ENCODE peak calls at places on chromosomes 6 and 20, in five cellular contexts. L is heart right ventricle, G is A673, C is adrenal gland, Q is right cardiac atrium. O is an unnamed sample.

GRCh38 chr6:111052171-111052570 is 35.1 kb upstream of the SLC16A10 start:
- DNase-seq in G (no peak), C (no peak), Q (no peak), L (no peak), O (no peak)

GRCh38 chr6:56730663-56731529 is 88.2 kb upstream of the DST start:
- DNase-seq in C (peak; percentile 73), Q (no peak), G (peak; percentile 36), L (no peak), O (no peak)

GRCh38 chr20:20824924-20825584 is 112.6 kb upstream of the RALGAPA2 start:
- DNase-seq in Q (peak; percentile 78), L (peak; percentile 56), C (peak; percentile 67), G (peak; percentile 83), O (peak; percentile 59)

GRCh38 chr6:110482774-110483400 is 6.5 kb upstream of the SLC22A16 start:
- DNase-seq in C (no peak), G (no peak), L (no peak), Q (no peak), O (no peak)

GRCh38 chr20:3262566-3262965 is 23.6 kb upstream of the SLC4A11 start:
- DNase-seq in Q (no peak), L (no peak), C (no peak), G (no peak), O (no peak)

GRCh38 chr6:44076366-44077200 is 50.7 kb downstream of the MRPL14 start:
- DNase-seq in G (peak; percentile 57), L (peak; percentile 79), C (peak; percentile 70), Q (peak; percentile 91), O (peak; percentile 73)

GRCh38 chr20:20366896-20367680 is 816 bp upstream of the INSM1 start:
- DNase-seq in L (no peak), Q (no peak), C (no peak), G (peak; percentile 29), O (no peak)

GRCh38 chr6:13883966-13884365 is 40.8 kb upstream of the RNF182 start:
- DNase-seq in C (no peak), Q (no peak), G (no peak), L (no peak), O (no peak)

GRCh38 chr6:138229663-138230194 is 11.4 kb upstream of the PBOV1 start:
- DNase-seq in L (no peak), G (no peak), C (no peak), Q (no peak), O (no peak)

GRCh38 chr6:32074996-32075532 is 34.1 kb downstream of the TNXB start:
- DNase-seq in L (no peak), Q (no peak), C (no peak), G (no peak), O (no peak)

GRCh38 chr20:6711950-6712634 is 55.4 kb upstream of the BMP2 start:
- DNase-seq in Q (no peak), L (no peak), G (no peak), C (no peak), O (no peak)

GRCh38 chr6:122014961-122015360 is 384.5 kb upstream of the HSF2 start:
- DNase-seq in G (no peak), Q (no peak), L (no peak), C (no peak), O (no peak)

GRCh38 chr20:56360899-56361199 is 2.1 kb downstream of the FAM210B start:
- DNase-seq in L (no peak), Q (no peak), C (no peak), G (no peak), O (no peak)

GRCh38 chr6:84003140-84003539 is 30.4 kb upstream of the MRAP2 start:
- DNase-seq in C (no peak), G (no peak), Q (no peak), L (no peak), O (no peak)
- H3K4me3 ChIP-seq in C (no peak overlapping the region), G (no peak overlapping the region), Q (no peak overlapping the region), L (no peak overlapping the region), O (no peak overlapping the region)

DNA sequence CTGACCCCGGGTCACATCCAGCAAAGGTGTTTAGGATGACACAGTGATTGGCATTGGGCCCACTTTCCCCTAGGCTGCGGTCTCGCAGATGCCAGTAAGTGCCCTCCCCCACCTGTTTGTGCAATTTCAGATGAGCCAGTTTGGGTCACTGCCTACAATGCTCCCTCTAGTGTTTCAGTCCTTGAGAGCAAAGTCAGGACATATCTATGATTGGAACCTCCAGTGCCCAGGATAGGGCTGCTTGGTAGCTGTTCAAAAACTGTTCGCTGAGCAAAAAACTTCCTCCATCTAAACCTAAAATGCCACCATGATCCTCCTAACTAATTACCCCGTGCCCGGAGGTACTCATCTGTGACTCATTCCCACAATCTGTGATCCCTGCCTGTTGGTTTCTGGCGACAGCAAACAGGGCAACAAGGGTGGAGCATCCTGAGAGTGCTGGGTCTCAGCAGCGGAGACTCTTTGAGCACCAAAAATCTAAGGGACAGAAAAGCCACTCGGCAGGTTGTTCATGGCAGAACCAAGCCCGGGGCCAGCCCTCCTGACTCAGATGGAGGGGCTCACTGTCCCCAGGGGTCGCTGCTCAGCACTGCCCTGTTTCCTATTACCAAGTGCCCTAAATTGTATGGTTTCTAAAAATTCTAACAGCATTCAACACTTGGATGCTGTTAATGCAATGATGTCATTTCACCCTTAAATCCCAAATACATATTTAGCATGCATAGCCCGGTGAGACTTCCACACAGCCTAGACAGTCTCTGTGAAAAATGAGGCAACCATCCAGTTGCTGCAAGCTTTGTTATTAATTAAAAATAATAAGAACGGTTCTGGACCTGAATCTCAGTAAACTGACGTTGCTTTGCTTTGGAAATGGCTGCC is 5.0 kb downstream of the VSX1 start:
- DNase-seq in G (no peak), Q (no peak), C (peak; percentile 66), L (no peak), O (no peak)
- H3K4me3 ChIP-seq in G (no peak overlapping the region), Q (no peak overlapping the region), C (no peak overlapping the region), L (peak overlapping the region; percentile 36), O (peak overlapping the region; percentile 22)

GRCh38 chr20:47465335-47466090 is 36.2 kb upstream of the NCOA3 start:
- DNase-seq in L (no peak), Q (peak; percentile 58), C (no peak), G (no peak), O (no peak)
- H3K4me3 ChIP-seq in L (no peak overlapping the region), Q (no peak overlapping the region), C (no peak overlapping the region), G (no peak overlapping the region), O (no peak overlapping the region)

DNA sequence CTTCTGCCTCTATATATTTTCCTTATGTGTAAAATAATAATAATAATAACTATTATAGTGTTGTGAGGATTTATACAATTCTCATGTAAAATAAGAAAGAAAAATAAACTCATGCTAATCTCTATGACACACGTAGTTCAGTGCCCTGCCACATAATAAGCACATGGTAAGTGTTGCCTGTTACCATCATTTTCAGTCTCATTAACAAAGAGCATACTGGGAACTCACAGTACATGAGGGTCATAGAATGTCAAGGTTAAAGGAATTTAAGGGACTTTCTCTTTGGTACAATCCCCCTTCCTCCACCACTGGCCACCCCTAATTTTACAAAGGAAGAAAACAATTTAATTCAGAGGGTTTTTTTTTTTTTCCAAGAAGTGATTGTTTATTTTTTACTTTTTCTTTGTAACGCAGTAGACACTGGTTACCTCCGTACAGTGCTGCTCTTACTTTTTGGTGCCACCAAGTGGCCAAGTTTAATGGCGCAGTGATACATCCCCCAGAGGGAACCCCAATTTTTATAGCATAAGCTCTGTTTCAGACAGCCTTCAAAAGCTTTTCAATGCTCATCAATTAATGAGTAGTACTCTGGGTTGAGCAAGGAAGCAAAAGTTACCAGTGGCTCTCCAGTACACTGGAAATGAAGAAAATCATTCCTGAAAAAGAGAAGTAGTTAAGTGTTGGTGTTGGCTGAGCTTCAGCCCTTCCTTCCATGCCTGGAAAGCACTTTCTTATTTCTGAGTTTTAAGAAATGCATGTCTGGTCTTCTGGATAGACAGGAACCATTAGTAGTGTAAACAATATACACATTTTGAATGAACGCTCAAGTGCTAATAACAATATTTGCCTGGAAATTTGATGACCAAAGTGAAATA is 129.3 kb upstream of the SMLR1 start:
- DNase-seq in Q (peak; percentile 49), C (peak; percentile 62), L (no peak), G (peak; percentile 76), O (no peak)
- H3K4me3 ChIP-seq in Q (no peak overlapping the region), C (no peak overlapping the region), L (no peak overlapping the region), G (no peak overlapping the region), O (no peak overlapping the region)

DNA sequence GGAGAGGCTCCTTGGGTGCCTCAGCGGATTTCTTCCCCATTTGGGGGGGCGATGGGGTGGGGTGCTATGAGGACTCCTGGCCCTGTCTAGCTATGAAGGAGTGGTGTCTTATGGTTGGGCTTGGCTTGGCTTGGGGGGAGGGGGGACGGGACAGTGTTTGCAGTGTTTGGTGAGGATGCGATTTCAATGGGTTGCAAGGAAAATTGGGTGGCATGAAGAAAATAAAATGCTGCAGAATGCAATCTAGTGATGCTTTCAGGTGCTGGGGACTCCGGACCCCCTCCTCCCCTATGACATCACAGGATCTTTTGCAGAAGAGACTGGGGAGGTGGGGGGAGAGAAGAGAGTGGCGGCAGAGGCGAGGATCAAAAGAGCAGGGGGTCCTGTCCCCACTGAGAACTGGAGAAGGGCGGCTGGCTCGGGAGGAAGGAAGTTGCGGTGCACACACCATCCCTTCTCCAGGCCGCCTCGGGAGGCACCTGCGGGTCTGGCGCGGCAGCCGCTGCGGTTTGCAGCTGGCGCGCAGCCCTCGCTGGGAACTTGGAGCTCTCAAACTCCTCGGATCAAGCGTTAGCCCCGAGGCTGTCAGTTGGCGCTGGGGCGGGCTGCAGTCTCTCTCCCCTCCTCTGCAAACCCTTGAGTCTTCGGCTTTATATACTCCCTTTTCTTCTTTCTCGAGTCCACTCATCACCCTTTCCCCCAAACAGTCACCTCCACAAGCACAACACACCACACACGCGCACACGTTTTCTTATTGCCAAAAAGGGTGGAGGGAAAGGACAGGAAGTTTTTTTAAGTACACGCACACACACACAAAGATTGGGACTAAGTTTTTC is 180.8 kb downstream of the TBXT start:
- DNase-seq in C (peak; percentile 60), L (no peak), G (no peak), Q (peak; percentile 62), O (peak; percentile 59)
- H3K4me3 ChIP-seq in C (peak overlapping the region; percentile 15), L (peak overlapping the region; percentile 66), G (peak overlapping the region; percentile 40), Q (peak overlapping the region; percentile 41), O (peak overlapping the region; percentile 67)

DNA sequence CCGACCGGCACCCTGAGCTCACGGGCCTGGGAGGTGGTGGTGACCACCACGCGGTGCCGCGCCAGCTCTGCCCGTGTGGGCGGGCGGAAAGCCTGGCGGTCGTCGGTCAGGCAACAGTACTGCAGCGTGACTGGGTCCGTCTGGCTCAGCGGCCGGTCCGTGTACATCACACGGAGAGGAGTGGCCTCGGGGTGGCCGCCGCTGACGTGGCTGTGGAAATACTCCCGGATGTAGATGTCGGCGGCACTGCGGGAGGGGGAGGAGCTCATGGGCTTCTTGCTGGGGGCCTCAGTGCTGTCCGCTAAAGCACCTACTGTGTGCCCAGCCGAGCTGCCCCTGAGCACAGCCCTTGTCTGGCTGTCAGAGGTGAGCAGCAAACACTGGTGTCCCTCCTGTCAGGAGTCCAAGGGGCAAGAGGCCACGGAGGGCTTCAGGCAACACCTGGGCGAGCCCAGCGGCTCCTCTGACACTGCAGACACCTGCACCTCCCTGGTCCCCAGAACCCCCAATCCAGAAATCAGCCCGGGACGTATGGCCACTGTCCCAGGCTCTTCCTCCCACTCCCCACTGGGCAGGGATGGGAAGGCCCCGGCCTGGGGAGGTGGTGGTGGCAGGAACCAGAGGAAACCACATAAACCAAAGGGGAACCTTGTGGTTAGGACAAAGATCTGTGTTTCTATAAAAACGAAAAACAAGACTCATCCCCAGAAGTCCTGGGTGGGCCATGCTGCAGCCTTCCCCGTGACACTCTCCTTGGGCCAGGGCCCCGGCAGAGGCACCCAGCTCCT is 6.5 kb downstream of the HELZ2 start:
- DNase-seq in L (no peak), G (no peak), C (no peak), Q (peak; percentile 69), O (no peak)
- H3K4me3 ChIP-seq in L (no peak overlapping the region), G (no peak overlapping the region), C (no peak overlapping the region), Q (no peak overlapping the region), O (no peak overlapping the region)

GRCh38 chr20:609371-609964 is 641 bp downstream of the TCF15 start:
- DNase-seq in C (no peak), Q (no peak), L (no peak), G (no peak), O (no peak)
- H3K4me3 ChIP-seq in C (no peak overlapping the region), Q (peak overlapping the region; percentile 69), L (peak overlapping the region; percentile 77), G (no peak overlapping the region), O (no peak overlapping the region)